ENCODE peak calls at places on chromosomes 11 and 22, in six cellular contexts. S, X, W, G, K and O are unnamed samples.

GRCh38 chr11:69089258-69089657 is 40.5 kb downstream of the TPCN2 start:
- DNase-seq in X (peak; percentile 17), W (no peak), S (no peak), K (no peak), G (no peak), O (no peak)

GRCh38 chr11:104926771-104927470 is 28.7 kb upstream of the CASP12 start:
- DNase-seq in G (no peak), K (peak; percentile 43), X (no peak), W (no peak), S (no peak), O (no peak)

GRCh38 chr22:25148149-25148691 is 51.4 kb upstream of the CRYBB3 start:
- DNase-seq in S (no peak), K (peak; percentile 28), W (no peak), G (no peak), X (peak; percentile 77), O (no peak)

GRCh38 chr11:58579192-58580129 is 598 bp downstream of the ZFP91 start:
- DNase-seq in G (peak; percentile 83), X (peak; percentile 88), S (peak; percentile 94), W (peak; percentile 92), K (peak; percentile 90), O (peak; percentile 69)

GRCh38 chr11:85086511-85087284 is 540.4 kb downstream of the DLG2 start:
- DNase-seq in S (no peak), K (no peak), G (peak; percentile 13), X (no peak), W (no peak), O (no peak)

GRCh38 chr11:59678118-59678812 is 9.4 kb upstream of the PATL1 start:
- DNase-seq in K (no peak), X (no peak), W (no peak), S (no peak), G (no peak), O (no peak)

GRCh38 chr11:68120212-68121066 is 749 bp downstream of the CHKA start:
- DNase-seq in X (peak; percentile 51), W (peak; percentile 50), G (no peak), S (peak; percentile 65), K (peak; percentile 83), O (no peak)

GRCh38 chr22:35578836-35579575 is 38.1 kb downstream of the MB start:
- DNase-seq in W (no peak), K (no peak), X (no peak), G (no peak), S (no peak), O (no peak)

GRCh38 chr11:536841-537621 is at the start of gene LRRC56:
- DNase-seq in G (peak; percentile 89), S (peak; percentile 93), W (peak; percentile 92), K (peak; percentile 92), X (peak; percentile 54), O (peak; percentile 87)

GRCh38 chr11:75582935-75583709 is 21.1 kb downstream of the SERPINH1 start:
- DNase-seq in X (peak; percentile 84), G (peak; percentile 55), K (peak; percentile 90), W (peak; percentile 74), S (peak; percentile 60), O (peak; percentile 33)

GRCh38 chr11:126007263-126007662 is 55.4 kb downstream of the CDON start:
- DNase-seq in X (peak; percentile 48), G (no peak), W (no peak), K (no peak), S (no peak), O (no peak)

GRCh38 chr11:73358071-73358470 is 18.1 kb upstream of the RELT start:
- DNase-seq in X (no peak), S (no peak), G (no peak), W (no peak), K (no peak), O (no peak)

GRCh38 chr11:5689551-5689983 is at the start of gene TRIM22:
- DNase-seq in G (no peak), K (peak; percentile 43), S (peak; percentile 93), W (peak; percentile 49), X (peak; percentile 86), O (no peak)

GRCh38 chr22:24935771-24936483 is 10.6 kb downstream of the LHFPL7 start:
- DNase-seq in S (no peak), W (no peak), X (no peak), G (no peak), K (no peak), O (no peak)

GRCh38 chr11:118074785-118075184 is 2.1 kb upstream of the TMPRSS4 start:
- DNase-seq in S (no peak), K (no peak), W (no peak), X (no peak), G (no peak), O (no peak)

GRCh38 chr11:97815667-97816066 is 1205.1 kb upstream of the CNTN5 start:
- DNase-seq in G (no peak), K (no peak), S (no peak), W (no peak), X (peak; percentile 24), O (no peak)

GRCh38 chr11:7635137-7635536 is 38.2 kb downstream of the CYB5R2 start:
- DNase-seq in G (no peak), W (no peak), S (no peak), K (no peak), X (no peak), O (no peak)

GRCh38 chr11:73159981-73160777 is 18.1 kb upstream of the FCHSD2 start:
- DNase-seq in X (no peak), W (no peak), K (no peak), G (no peak), S (no peak), O (no peak)

GRCh38 chr11:76663461-76663760 is 7.1 kb downstream of the LRRC32 start:
- DNase-seq in K (no peak), S (no peak), G (no peak), X (no peak), W (no peak), O (no peak)

GRCh38 chr11:120125005-120125404 is 12.9 kb downstream of the TRIM29 start:
- DNase-seq in K (no peak), S (no peak), W (peak; percentile 4), G (no peak), X (no peak), O (no peak)

GRCh38 chr11:93131709-93132108 is 66.1 kb downstream of the SLC36A4 start:
- DNase-seq in K (peak; percentile 57), X (peak; percentile 44), W (no peak), S (no peak), G (peak; percentile 25), O (peak; percentile 58)

GRCh38 chr22:30262917-30263741 is 3.5 kb downstream of the OSM start:
- DNase-seq in X (peak; percentile 57), W (peak; percentile 92), K (peak; percentile 89), S (peak; percentile 76), G (peak; percentile 45), O (peak; percentile 24)

GRCh38 chr22:26174280-26174679 is 5.0 kb downstream of the SEZ6L start:
- DNase-seq in G (peak; percentile 24), K (peak; percentile 74), W (no peak), S (no peak), X (no peak), O (no peak)

GRCh38 chr11:90426442-90426841 is 203.6 kb upstream of the CHORDC1 start:
- DNase-seq in G (no peak), S (no peak), X (no peak), K (no peak), W (no peak), O (no peak)

GRCh38 chr11:30196400-30197206 is 34.2 kb upstream of the FSHB start:
- DNase-seq in W (peak; percentile 45), S (peak; percentile 21), K (peak; percentile 80), X (peak; percentile 54), G (no peak), O (peak; percentile 24)

GRCh38 chr11:68115285-68115684 is 5.9 kb downstream of the CHKA start:
- DNase-seq in K (no peak), S (no peak), G (no peak), X (no peak), W (no peak), O (no peak)

GRCh38 chr11:12712132-12712531 is 37.9 kb downstream of the TEAD1 start:
- DNase-seq in X (no peak), K (no peak), W (no peak), S (no peak), G (no peak), O (no peak)

GRCh38 chr11:78731008-78731407 is 156.3 kb upstream of the NARS2 start:
- DNase-seq in G (no peak), K (no peak), S (no peak), X (no peak), W (no peak), O (no peak)

GRCh38 chr11:14894657-14895598 is 2.9 kb upstream of the CYP2R1 start:
- DNase-seq in G (peak; percentile 10), S (no peak), X (peak; percentile 11), K (no peak), W (no peak), O (no peak)

GRCh38 chr11:14249121-14249963 is 109.6 kb downstream of the RRAS2 start:
- DNase-seq in S (peak; percentile 74), K (peak; percentile 87), W (peak; percentile 70), X (peak; percentile 46), G (peak; percentile 53), O (peak; percentile 8)

GRCh38 chr11:104700609-104701008 is 197.7 kb downstream of the CASP12 start:
- DNase-seq in S (peak; percentile 53), X (no peak), K (no peak), W (no peak), G (no peak), O (no peak)

GRCh38 chr11:110126936-110127335 is 33.7 kb downstream of the ZC3H12C start:
- DNase-seq in X (no peak), G (no peak), W (no peak), K (no peak), S (no peak), O (no peak)

GRCh38 chr11:3049430-3050243 is 7.6 kb downstream of the CARS1 start:
- DNase-seq in K (no peak), S (peak; percentile 80), W (peak; percentile 46), G (no peak), X (peak; percentile 78), O (peak; percentile 34)